ENCODE peak calls at places on chromosomes 7 and 10, in nine cellular contexts. W is stomach; F is A549; P is CD8-positive, alpha-beta T cell; M is tibial nerve; N is sigmoid colon; U is body of pancreas; L is prostate gland; R is hepatocyte. S is an unnamed sample. For H3K9me3, the result is how much of the 10 kb centered on the place peaks cover.

GRCh38 chr7:2607122-2607912 is 24.5 kb upstream of the TTYH3 start:
- DNase-seq in W (no peak), F (no peak), P (no peak), M (no peak), N (peak), U (no peak), L (no peak), R (no peak), S (no peak)

GRCh38 chr10:1217237-1217587 is 161.0 kb downstream of the WDR37 start:
- DNase-seq in W (no peak), F (no peak), P (no peak), M (no peak), N (no peak), U (no peak), L (no peak), R (no peak), S (no peak)

GRCh38 chr10:89086801-89087513 is 96.4 kb downstream of the FAS start:
- DNase-seq in W (peak), F (peak), P (no peak), M (peak), N (peak), U (peak), L (no peak), R (no peak), S (peak)

GRCh38 chr10:30687698-30688213 is 58.2 kb upstream of the LYZL2 start:
- DNase-seq in W (peak), F (peak), P (peak), M (peak), N (peak), U (peak), L (peak), R (peak), S (peak)

GRCh38 chr7:5417106-5418071 is 6.2 kb downstream of the TNRC18 start:
- DNase-seq in W (peak), F (peak), P (no peak), M (no peak), N (no peak), U (peak), L (no peak), R (peak), S (no peak)

GRCh38 chr7:27178366-27178765 is 4.2 kb upstream of the HOXA10 start:
- DNase-seq in W (no peak), F (no peak), P (no peak), M (no peak), N (peak), U (no peak), L (no peak), R (no peak), S (no peak)

GRCh38 chr10:70679498-70679897 is 7.2 kb downstream of the ADAMTS14 start:
- DNase-seq in W (no peak), F (no peak), P (no peak), M (peak), N (no peak), U (no peak), L (no peak), R (peak), S (no peak)

GRCh38 chr7:149333321-149333717 is 71.3 kb downstream of the ZNF783 start:
- DNase-seq in W (no peak), F (no peak), P (no peak), M (no peak), N (no peak), U (no peak), L (no peak), R (no peak), S (no peak)

GRCh38 chr7:139817249-139817648 is 11.8 kb upstream of the TBXAS1 start:
- DNase-seq in W (peak), F (no peak), P (no peak), M (no peak), N (no peak), U (no peak), L (no peak), R (no peak), S (no peak)

GRCh38 chr10:95406651-95407280 is 116.0 kb upstream of the PDLIM1 start:
- DNase-seq in W (peak), F (peak), P (no peak), M (peak), N (peak), U (peak), L (peak), R (peak), S (no peak)

GRCh38 chr10:113959383-113959760 is 84.3 kb upstream of the ADRB1 start:
- DNase-seq in W (peak), F (peak), P (no peak), M (no peak), N (no peak), U (no peak), L (peak), R (peak), S (no peak)

GRCh38 chr10:69721690-69722310 is 79.9 kb upstream of the COL13A1 start:
- DNase-seq in W (no peak), F (no peak), P (no peak), M (no peak), N (no peak), U (no peak), L (no peak), R (no peak), S (no peak)

GRCh38 chr7:122889116-122889515 is 2.9 kb upstream of the CADPS2 start:
- DNase-seq in W (no peak), F (no peak), P (no peak), M (no peak), N (no peak), U (no peak), L (no peak), R (no peak), S (no peak)

GRCh38 chr7:122896509-122896908 is 10.2 kb upstream of the CADPS2 start:
- DNase-seq in W (no peak), F (no peak), P (no peak), M (no peak), N (no peak), U (no peak), L (no peak), R (no peak), S (no peak)

GRCh38 chr7:122887848-122888247 is 1.6 kb upstream of the CADPS2 start:
- DNase-seq in W (no peak), F (no peak), P (no peak), M (no peak), N (no peak), U (no peak), L (no peak), R (no peak), S (no peak)

DNA sequence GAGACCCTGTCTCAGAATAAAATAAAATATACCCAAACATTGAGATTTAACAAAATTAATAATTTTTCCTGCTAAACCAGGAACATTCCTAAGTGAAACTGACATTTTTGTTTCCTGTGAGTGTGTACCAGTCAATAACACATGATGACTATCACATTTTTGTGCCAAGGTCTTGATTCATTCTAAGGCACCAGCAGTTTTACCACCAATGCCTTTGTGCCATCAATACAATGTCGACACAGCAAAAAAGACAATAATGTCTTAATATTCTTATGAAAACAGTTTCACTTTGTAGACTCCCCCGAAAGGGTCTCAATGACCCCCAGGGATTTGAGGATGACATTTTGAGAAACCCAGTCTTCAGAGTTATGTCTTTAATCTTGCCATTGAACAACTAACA is 7.2 kb upstream of the CADPS2 start:
- DNase-seq in W (no peak), F (no peak), P (no peak), M (no peak), N (no peak), U (no peak), L (no peak), R (no peak), S (no peak)
- H3K4me3 ChIP-seq in W (no peak), F (no peak), P (no peak), M (no peak), N (no peak), U (no peak), L (no peak), R (no peak), S (no peak)

DNA sequence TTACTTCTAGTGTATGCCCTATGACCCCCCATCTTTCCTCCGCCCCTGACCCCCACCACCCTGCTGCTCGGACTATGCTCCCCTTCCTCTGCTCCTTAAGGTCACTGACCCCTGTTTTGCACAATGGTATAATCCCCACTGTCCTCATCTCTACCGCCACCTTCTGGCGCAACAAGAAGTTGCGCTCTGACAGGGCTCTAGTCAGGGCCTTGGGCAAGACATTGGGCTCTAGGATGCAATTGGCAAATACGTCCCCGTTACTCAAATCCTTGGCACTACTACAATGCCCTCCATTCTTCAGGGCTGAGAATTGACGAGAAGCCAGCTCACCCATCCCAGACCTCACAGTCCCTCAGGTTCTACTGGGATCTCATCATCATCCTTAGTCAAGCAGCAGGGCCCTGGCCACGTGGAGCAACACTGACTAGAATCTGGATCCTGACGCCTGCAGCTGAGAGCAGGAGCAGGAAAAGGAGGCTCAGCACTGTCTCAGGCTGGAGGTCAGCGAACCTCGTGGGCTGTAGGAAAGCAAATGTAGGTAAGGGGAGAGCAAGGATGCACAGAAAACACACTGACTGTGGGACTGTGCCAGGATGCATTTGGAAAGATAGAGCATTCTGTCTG is 10.6 kb downstream of the LRIT2 start:
- DNase-seq in W (no peak), F (peak), P (no peak), M (no peak), N (no peak), U (no peak), L (no peak), R (no peak), S (no peak)
- TF ChIP-seq CTCF in W (no peak), F (peak), P (peak), M (no peak), N (no peak), U (peak), L (no peak), R (peak), S (peak)

GRCh38 chr10:130929422-130930325 is 381.8 kb downstream of the TCERG1L start:
- DNase-seq in W (no peak), F (no peak), P (no peak), M (no peak), N (no peak), U (no peak), L (no peak), R (no peak), S (no peak)

GRCh38 chr10:130928306-130928705 is 383.2 kb downstream of the TCERG1L start:
- DNase-seq in W (no peak), F (no peak), P (no peak), M (no peak), N (no peak), U (no peak), L (no peak), R (no peak), S (no peak)

GRCh38 chr10:130927157-130927556 is 384.4 kb downstream of the TCERG1L start:
- DNase-seq in W (no peak), F (no peak), P (no peak), M (no peak), N (no peak), U (no peak), L (no peak), R (no peak), S (no peak)

GRCh38 chr10:130924138-130924819 is 387.2 kb downstream of the TCERG1L start:
- DNase-seq in W (no peak), F (no peak), P (no peak), M (no peak), N (no peak), U (peak), L (no peak), R (peak), S (no peak)

GRCh38 chr10:130926442-130926841 is 385.1 kb downstream of the TCERG1L start:
- DNase-seq in W (no peak), F (no peak), P (no peak), M (no peak), N (no peak), U (no peak), L (no peak), R (no peak), S (no peak)
- H3K9me3 ChIP-seq in W (under half), F (under half), P (under half), M (under half), N (under half), U (under half), L (under half), R (under half), S (half or more)

DNA sequence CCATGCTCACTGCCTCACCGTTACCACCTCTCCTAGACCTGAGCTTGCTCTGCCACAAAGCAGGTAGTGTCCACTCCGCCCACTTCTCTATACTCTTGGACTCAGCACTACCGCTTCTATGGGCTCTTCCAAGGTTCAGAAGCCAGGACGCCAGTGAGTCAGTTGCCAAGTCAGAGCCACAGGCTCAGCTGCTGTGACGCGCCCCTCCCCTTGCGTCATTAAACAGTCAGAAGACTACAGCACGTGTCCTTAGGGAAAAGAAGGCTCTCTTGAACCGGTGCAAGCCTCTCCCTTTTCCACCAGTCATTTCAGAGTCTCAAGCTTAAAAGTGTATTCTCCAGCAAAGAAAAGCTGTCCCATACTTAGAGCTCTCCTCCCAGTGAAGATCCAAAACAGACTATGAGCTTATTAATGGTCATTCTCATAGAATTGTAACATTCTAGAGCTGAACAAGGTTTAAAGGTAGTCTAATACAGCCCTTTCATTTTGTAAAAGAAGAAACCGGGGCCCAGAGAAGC is 41.0 kb upstream of the MET start:
- DNase-seq in W (peak), F (peak), P (no peak), M (peak), N (peak), U (peak), L (no peak), R (peak), S (no peak)
- H3K4me3 ChIP-seq in W (no peak), F (no peak), P (no peak), M (no peak), N (no peak), U (no peak), L (no peak), R (no peak), S (no peak)

GRCh38 chr7:80387634-80388033 is 124.2 kb downstream of the GNAT3 start:
- DNase-seq in W (no peak), F (no peak), P (no peak), M (no peak), N (no peak), U (no peak), L (no peak), R (no peak), S (no peak)

GRCh38 chr7:80386686-80387085 is 125.2 kb downstream of the GNAT3 start:
- DNase-seq in W (no peak), F (no peak), P (no peak), M (no peak), N (no peak), U (no peak), L (no peak), R (no peak), S (no peak)

GRCh38 chr7:80393786-80394185 is 118.1 kb downstream of the GNAT3 start:
- DNase-seq in W (no peak), F (no peak), P (no peak), M (no peak), N (no peak), U (no peak), L (no peak), R (no peak), S (no peak)

GRCh38 chr7:80392229-80393169 is 119.4 kb downstream of the GNAT3 start:
- DNase-seq in W (no peak), F (peak), P (no peak), M (no peak), N (no peak), U (no peak), L (no peak), R (peak), S (no peak)
- TF ChIP-seq CTCF in W (peak), F (peak), P (peak), M (peak), N (peak), U (peak), L (peak), R (peak), S (peak)

GRCh38 chr10:109114578-109114977 is 808.7 kb downstream of the XPNPEP1 start:
- DNase-seq in W (no peak), F (no peak), P (no peak), M (no peak), N (no peak), U (no peak), L (no peak), R (no peak), S (no peak)

GRCh38 chr10:109115179-109115578 is 808.1 kb downstream of the XPNPEP1 start:
- DNase-seq in W (no peak), F (no peak), P (no peak), M (no peak), N (no peak), U (no peak), L (no peak), R (no peak), S (no peak)
- H3K9me3 ChIP-seq in W (under half), F (under half), P (under half), M (under half), N (under half), U (under half), L (under half), R (under half), S (under half)

GRCh38 chr7:157000047-157000726 is 10.3 kb downstream of the MNX1 start:
- DNase-seq in W (peak), F (no peak), P (no peak), M (no peak), N (no peak), U (peak), L (no peak), R (no peak), S (no peak)

GRCh38 chr7:157000741-157001653 is 9.5 kb downstream of the MNX1 start:
- DNase-seq in W (peak), F (no peak), P (no peak), M (no peak), N (no peak), U (no peak), L (no peak), R (no peak), S (no peak)

GRCh38 chr7:156999611-157000046 is 10.8 kb downstream of the MNX1 start:
- DNase-seq in W (peak), F (no peak), P (no peak), M (no peak), N (no peak), U (peak), L (no peak), R (no peak), S (no peak)

GRCh38 chr7:157001920-157002818 is 8.3 kb downstream of the MNX1 start:
- DNase-seq in W (no peak), F (no peak), P (no peak), M (no peak), N (no peak), U (no peak), L (no peak), R (no peak), S (no peak)

GRCh38 chr7:156998988-156999610 is 11.4 kb downstream of the MNX1 start:
- DNase-seq in W (peak), F (no peak), P (no peak), M (no peak), N (no peak), U (peak), L (no peak), R (no peak), S (no peak)
- H3K4me3 ChIP-seq in W (peak), F (peak), P (peak), M (peak), N (peak), U (peak), L (peak), R (peak), S (peak)

GRCh38 chr10:21445161-21445560 is 80.3 kb downstream of the SKIDA1 start:
- DNase-seq in W (no peak), F (no peak), P (no peak), M (no peak), N (no peak), U (no peak), L (no peak), R (no peak), S (no peak)

GRCh38 chr10:21437770-21438382 is 87.6 kb downstream of the SKIDA1 start:
- DNase-seq in W (no peak), F (no peak), P (no peak), M (no peak), N (no peak), U (no peak), L (no peak), R (no peak), S (no peak)

DNA sequence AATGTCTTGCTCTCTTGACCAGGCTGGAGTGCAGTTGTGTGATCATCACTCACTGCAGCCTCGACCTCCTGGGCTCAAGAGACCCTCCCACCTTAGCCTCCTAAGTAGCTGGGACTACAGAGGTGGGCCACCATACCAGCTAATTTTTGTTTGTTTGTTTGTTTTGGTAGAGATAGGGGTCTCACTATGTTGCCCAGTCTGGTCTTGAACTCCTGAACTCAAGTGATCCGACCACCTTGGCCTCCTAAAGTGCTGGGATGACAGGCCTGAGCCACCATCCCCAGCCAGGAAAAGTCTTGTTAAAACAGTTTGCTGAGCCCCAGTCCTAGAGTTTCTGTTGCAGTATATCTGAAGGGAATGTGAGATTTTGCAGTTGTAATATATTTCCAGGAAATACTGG is 83.9 kb downstream of the SKIDA1 start:
- DNase-seq in W (no peak), F (no peak), P (no peak), M (no peak), N (no peak), U (no peak), L (no peak), R (no peak), S (no peak)
- TF ChIP-seq CTCF in W (no peak), F (no peak), P (no peak), M (no peak), N (no peak), U (no peak), L (no peak), R (no peak), S (no peak)

DNA sequence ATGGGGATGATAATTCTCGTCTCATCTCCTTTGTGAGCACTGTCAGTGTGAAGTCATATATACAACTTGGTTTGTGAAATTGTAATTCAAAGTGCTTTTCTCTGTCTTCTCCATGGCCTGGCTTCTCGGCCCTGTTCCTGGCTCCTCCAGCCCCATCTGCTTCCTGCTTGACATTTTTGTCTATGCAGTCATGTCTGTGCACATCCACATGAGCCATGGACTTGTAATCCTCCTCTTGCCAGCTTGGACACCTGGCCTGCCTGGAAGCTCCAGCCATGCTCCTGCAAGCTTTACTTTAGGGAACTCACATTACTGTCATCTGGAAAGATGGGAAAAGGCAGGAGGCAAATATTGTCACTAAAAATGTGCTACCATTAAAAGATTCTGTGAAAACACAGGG is 576.0 kb upstream of the DPP6 start:
- DNase-seq in W (no peak), F (no peak), P (no peak), M (no peak), N (no peak), U (no peak), L (no peak), R (no peak), S (no peak)
- H3K9me3 ChIP-seq in W (under half), F (under half), P (under half), M (under half), N (under half), U (under half), L (under half), R (under half), S (under half)